ENCODE peak calls at places on chromosomes 11 and 22, in eight cellular contexts. Q, H, F, A, X, Z, T and R are unnamed samples.

GRCh38 chr11:2088746-2089535 is 50.2 kb downstream of the IGF2 start:
- DNase-seq in F (no peak), A (no peak), H (no peak), Z (no peak), T (no peak), Q (no peak), X (peak; percentile 37), R (no peak)

GRCh38 chr11:92332986-92333385 is 108.4 kb downstream of the FAT3 start:
- DNase-seq in T (no peak), A (no peak), X (no peak), F (peak; percentile 41), H (no peak), Q (no peak), Z (no peak), R (no peak)

GRCh38 chr11:64072871-64073270 is 37.1 kb downstream of the FLRT1 start:
- DNase-seq in T (no peak), Z (no peak), H (no peak), X (no peak), F (no peak), Q (no peak), A (no peak), R (no peak)

GRCh38 chr11:15941206-15941770 is 415.1 kb downstream of the SOX6 start:
- DNase-seq in Q (no peak), T (no peak), H (no peak), X (no peak), A (peak; percentile 11), Z (no peak), F (peak; percentile 74), R (no peak)

GRCh38 chr11:44860967-44861828 is 89.5 kb downstream of the TP53I11 start:
- DNase-seq in Q (no peak), F (no peak), X (no peak), T (no peak), H (no peak), Z (no peak), A (no peak), R (no peak)

GRCh38 chr11:36130401-36130800 is 158.8 kb downstream of the COMMD9 start:
- DNase-seq in A (no peak), Q (no peak), Z (no peak), T (no peak), F (peak; percentile 75), H (no peak), X (no peak), R (no peak)

GRCh38 chr11:69497221-69497787 is 15.8 kb downstream of the LINC01488 start:
- DNase-seq in Z (peak; percentile 52), X (peak; percentile 83), A (peak; percentile 97), Q (no peak), H (no peak), F (peak; percentile 94), T (peak; percentile 81), R (peak; percentile 89)

GRCh38 chr22:24086310-24086709 is 75.2 kb downstream of the CABIN1 start:
- DNase-seq in X (no peak), Z (no peak), F (no peak), A (no peak), T (no peak), Q (no peak), H (no peak), R (no peak)

GRCh38 chr11:70782401-70782913 is 384.1 kb downstream of the CTTN start:
- DNase-seq in H (no peak), A (no peak), F (no peak), X (no peak), Z (no peak), T (no peak), Q (no peak), R (no peak)

GRCh38 chr22:49483281-49483905 is 344.3 kb downstream of the BRD1 start:
- DNase-seq in H (no peak), F (no peak), A (no peak), Z (no peak), Q (no peak), X (no peak), T (no peak), R (no peak)

GRCh38 chr11:91857194-91857593 is 367.4 kb upstream of the FAT3 start:
- DNase-seq in A (no peak), F (peak; percentile 34), X (no peak), Q (no peak), Z (no peak), T (peak; percentile 43), H (no peak), R (no peak)

GRCh38 chr22:49972163-49973017 is 11.8 kb downstream of the PIM3 start:
- DNase-seq in Q (no peak), Z (no peak), F (no peak), A (no peak), T (no peak), X (no peak), H (no peak), R (no peak)

GRCh38 chr11:118438314-118438931 is 2.1 kb downstream of the KMT2A start:
- DNase-seq in T (no peak), X (peak; percentile 61), Q (peak; percentile 43), A (peak; percentile 59), H (no peak), F (peak; percentile 81), Z (peak; percentile 50), R (peak; percentile 26)

GRCh38 chr11:2578006-2578933 is 121.5 kb downstream of the KCNQ1OT1 start:
- DNase-seq in F (no peak), X (no peak), Z (no peak), A (no peak), H (no peak), T (no peak), Q (no peak), R (no peak)

GRCh38 chr11:115503083-115503885 is 931 bp downstream of the CADM1 start:
- DNase-seq in T (no peak), Z (no peak), H (no peak), F (no peak), X (peak; percentile 71), Q (peak; percentile 83), A (peak; percentile 19), R (peak; percentile 5)

GRCh38 chr11:68469122-68469521 is 8.6 kb downstream of the PPP6R3 start:
- DNase-seq in F (no peak), T (no peak), H (no peak), X (no peak), Q (no peak), A (no peak), Z (no peak), R (no peak)

GRCh38 chr22:17258015-17258827 is 39.0 kb upstream of the ADA2 start:
- DNase-seq in Q (peak; percentile 89), T (peak; percentile 39), X (no peak), Z (no peak), A (no peak), H (no peak), F (no peak), R (peak; percentile 9)

GRCh38 chr22:43823353-43823908 is 11.3 kb upstream of the EFCAB6 start:
- DNase-seq in Q (no peak), H (no peak), X (peak; percentile 68), T (peak; percentile 37), A (no peak), Z (no peak), F (no peak), R (peak; percentile 79)

GRCh38 chr11:78961938-78962701 is 387.5 kb upstream of the NARS2 start:
- DNase-seq in T (no peak), A (no peak), X (no peak), Z (no peak), H (no peak), Q (peak; percentile 39), F (peak; percentile 30), R (no peak)

GRCh38 chr22:25282671-25283561 is 63.5 kb downstream of the CRYBB2 start:
- DNase-seq in F (no peak), A (no peak), X (no peak), Q (no peak), T (no peak), Z (no peak), H (no peak), R (no peak)

GRCh38 chr11:128481135-128481534 is 106.2 kb downstream of the ETS1 start:
- DNase-seq in H (no peak), T (no peak), Q (no peak), A (peak; percentile 49), X (no peak), Z (no peak), F (peak; percentile 93), R (no peak)